ENCODE peak calls at places on chromosomes 5 and 9, in seven cellular contexts. Q is aorta, O is psoas muscle, D is IMR-90, K is esophagus squamous epithelium, L is heart right ventricle, A is heart left ventricle. W is an unnamed sample.
A peak's percentile ranks its signal among the peaks of the same experiment; 100 is the strongest.

GRCh38 chr5:62650197-62650596 is 71.6 kb downstream of the LRRC70 start:
- DNase-seq in Q (no peak), O (no peak), D (peak; percentile 4), K (no peak), L (no peak), A (no peak), W (no peak)

GRCh38 chr5:171192111-171192510 is 116.9 kb upstream of the TLX3 start:
- DNase-seq in Q (no peak), O (no peak), D (no peak), K (no peak), L (no peak), A (no peak), W (no peak)

GRCh38 chr5:173984218-173984617 is 4.8 kb upstream of the C5orf47 start:
- DNase-seq in Q (no peak), O (no peak), D (peak; percentile 28), K (no peak), L (no peak), A (no peak), W (no peak)

GRCh38 chr5:71587709-71588532 is 781 bp downstream of the MCCC2 start:
- DNase-seq in Q (no peak), O (no peak), D (no peak), K (no peak), L (no peak), A (no peak), W (no peak)

GRCh38 chr5:40052812-40053211 is 626.9 kb upstream of the PTGER4 start:
- DNase-seq in Q (no peak), O (no peak), D (no peak), K (no peak), L (no peak), A (no peak), W (no peak)

GRCh38 chr5:93192683-93193082 is 388.3 kb downstream of the NR2F1-AS1 start:
- DNase-seq in Q (no peak), O (no peak), D (no peak), K (no peak), L (no peak), A (no peak), W (no peak)

GRCh38 chr5:61275841-61276240 is 56.2 kb upstream of the ZSWIM6 start:
- DNase-seq in Q (peak; percentile 87), O (peak; percentile 58), D (peak; percentile 82), K (no peak), L (peak; percentile 41), A (peak; percentile 82), W (peak; percentile 85)

GRCh38 chr5:139451878-139452660 is 10.5 kb downstream of the ECSCR start:
- DNase-seq in Q (no peak), O (no peak), D (no peak), K (no peak), L (no peak), A (no peak), W (peak; percentile 11)

GRCh38 chr5:74736759-74737158 is 30.2 kb downstream of the GFM2 start:
- DNase-seq in Q (no peak), O (no peak), D (no peak), K (no peak), L (no peak), A (no peak), W (no peak)

GRCh38 chr9:123131993-123132392 is 98.5 kb downstream of the GPR21 start:
- DNase-seq in Q (no peak), O (no peak), D (no peak), K (no peak), L (no peak), A (no peak), W (no peak)

GRCh38 chr5:154117050-154117449 is 73.5 kb upstream of the GALNT10 start:
- DNase-seq in Q (no peak), O (no peak), D (no peak), K (no peak), L (no peak), A (no peak), W (no peak)

GRCh38 chr9:110502842-110503241 is 76.7 kb downstream of the SVEP1 start:
- DNase-seq in Q (no peak), O (no peak), D (peak; percentile 30), K (no peak), L (no peak), A (no peak), W (no peak)

GRCh38 chr5:175517824-175518450 is 39.6 kb downstream of the SFXN1 start:
- DNase-seq in Q (no peak), O (no peak), D (peak; percentile 95), K (no peak), L (no peak), A (no peak), W (no peak)

GRCh38 chr9:130701059-130702022 is 7.8 kb downstream of the EXOSC2 start:
- DNase-seq in Q (peak; percentile 87), O (peak; percentile 75), D (peak; percentile 88), K (no peak), L (peak; percentile 77), A (peak; percentile 83), W (peak; percentile 82)

GRCh38 chr5:88419931-88420330 is 151.3 kb upstream of the TMEM161B start:
- DNase-seq in Q (no peak), O (no peak), D (no peak), K (no peak), L (no peak), A (no peak), W (no peak)

GRCh38 chr9:38018964-38019602 is 49.9 kb downstream of the SHB start:
- DNase-seq in Q (no peak), O (no peak), D (peak; percentile 89), K (no peak), L (no peak), A (no peak), W (peak; percentile 67)

GRCh38 chr5:139058121-139058520 is 140.0 kb downstream of the SIL1 start:
- DNase-seq in Q (no peak), O (no peak), D (peak; percentile 58), K (no peak), L (no peak), A (no peak), W (no peak)

GRCh38 chr9:121561385-121562222 is 62.0 kb upstream of the GGTA1 start:
- DNase-seq in Q (no peak), O (no peak), D (no peak), K (no peak), L (no peak), A (no peak), W (no peak)

GRCh38 chr9:108188482-108188881 is 667.3 kb downstream of the ACTL7B start:
- DNase-seq in Q (no peak), O (no peak), D (no peak), K (no peak), L (no peak), A (no peak), W (no peak)

GRCh38 chr9:71761938-71762353 is 6.4 kb downstream of the CEMIP2 start:
- DNase-seq in Q (no peak), O (no peak), D (no peak), K (no peak), L (no peak), A (no peak), W (no peak)
- H3K4me1 ChIP-seq in Q (no peaks in the 10 kb centered on the region), O (peaks cover 54% of the 10 kb centered on the region), D (peaks cover 17% of the 10 kb centered on the region), K (peaks cover 18% of the 10 kb centered on the region), L (peaks cover 65% of the 10 kb centered on the region), A (peaks cover 36% of the 10 kb centered on the region), W (peaks cover 63% of the 10 kb centered on the region)

DNA sequence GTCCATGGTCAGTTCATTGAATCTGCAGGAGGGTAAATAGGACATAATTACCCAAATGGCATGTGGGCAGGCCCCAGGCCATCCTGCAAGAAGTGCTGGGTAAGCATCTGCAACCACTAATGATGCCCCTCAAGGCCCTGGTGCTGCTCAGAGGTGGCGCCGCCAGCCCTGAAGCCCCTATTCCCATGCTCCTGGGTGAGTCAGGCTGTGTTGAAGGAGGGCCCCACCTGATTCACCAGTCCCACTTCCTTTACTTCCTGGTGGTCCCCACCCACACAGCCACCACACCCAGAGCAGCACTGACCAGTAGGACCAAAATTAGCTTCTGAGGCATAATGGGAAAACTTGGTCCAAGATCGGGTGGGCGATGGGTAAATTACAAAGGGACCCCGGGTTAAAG is 120.4 kb upstream of the SPRY4 start:
- DNase-seq in Q (no peak), O (no peak), D (peak; percentile 48), K (no peak), L (no peak), A (no peak), W (no peak)
- H3K4me1 ChIP-seq in Q (no peaks in the 10 kb centered on the region), O (no peaks in the 10 kb centered on the region), D (peaks cover 16% of the 10 kb centered on the region), K (no peaks in the 10 kb centered on the region), L (peaks cover 33% of the 10 kb centered on the region), A (peaks cover 37% of the 10 kb centered on the region), W (peaks cover 6% of the 10 kb centered on the region)

GRCh38 chr5:14699159-14699558 is 34.6 kb downstream of the OTULIN start:
- DNase-seq in Q (no peak), O (no peak), D (no peak), K (no peak), L (no peak), A (no peak), W (no peak)

GRCh38 chr5:14701556-14701955 is 37.0 kb downstream of the OTULIN start:
- DNase-seq in Q (no peak), O (no peak), D (no peak), K (no peak), L (no peak), A (no peak), W (no peak)

GRCh38 chr5:14699807-14700400 is 35.4 kb downstream of the OTULIN start:
- DNase-seq in Q (no peak), O (no peak), D (no peak), K (no peak), L (no peak), A (no peak), W (no peak)

GRCh38 chr5:14700478-14701436 is 36.2 kb downstream of the OTULIN start:
- DNase-seq in Q (no peak), O (no peak), D (no peak), K (no peak), L (no peak), A (no peak), W (no peak)

DNA sequence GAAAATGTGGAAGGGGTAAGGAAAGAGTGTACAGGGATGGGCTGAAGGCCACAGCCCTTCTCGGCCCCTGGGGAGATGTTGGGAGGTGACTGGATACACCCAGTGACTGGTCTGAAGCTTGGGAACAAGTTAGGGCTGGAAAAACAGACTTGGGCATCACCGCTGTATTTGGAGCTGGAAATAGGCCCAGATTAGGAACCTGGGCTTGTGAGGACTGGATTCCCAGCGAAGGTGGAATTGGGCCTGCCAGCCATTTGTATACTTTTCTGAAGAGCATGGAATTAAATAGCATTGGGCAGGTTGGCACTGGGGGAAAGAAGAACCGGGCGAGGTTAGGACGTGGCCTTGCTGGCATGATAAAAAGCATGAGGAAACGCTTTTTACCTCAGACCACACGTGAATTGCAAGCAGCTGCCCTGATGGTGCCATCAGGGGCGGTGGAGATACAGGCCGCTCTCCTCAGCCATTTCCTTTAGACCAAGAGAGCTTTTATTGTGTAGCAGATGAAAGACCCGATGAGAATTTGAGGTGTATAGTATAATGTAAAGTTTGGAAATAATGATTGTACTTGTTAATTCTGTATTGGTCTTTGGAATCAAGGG is 37.8 kb downstream of the OTULIN start:
- DNase-seq in Q (no peak), O (no peak), D (no peak), K (no peak), L (no peak), A (no peak), W (no peak)
- H3K4me1 ChIP-seq in Q (peaks cover 4% of the 10 kb centered on the region), O (peaks cover 2% of the 10 kb centered on the region), D (peaks cover 7% of the 10 kb centered on the region), K (peaks cover 6% of the 10 kb centered on the region), L (peaks cover 61% of the 10 kb centered on the region), A (peaks cover 51% of the 10 kb centered on the region), W (peaks cover 3% of the 10 kb centered on the region)

DNA sequence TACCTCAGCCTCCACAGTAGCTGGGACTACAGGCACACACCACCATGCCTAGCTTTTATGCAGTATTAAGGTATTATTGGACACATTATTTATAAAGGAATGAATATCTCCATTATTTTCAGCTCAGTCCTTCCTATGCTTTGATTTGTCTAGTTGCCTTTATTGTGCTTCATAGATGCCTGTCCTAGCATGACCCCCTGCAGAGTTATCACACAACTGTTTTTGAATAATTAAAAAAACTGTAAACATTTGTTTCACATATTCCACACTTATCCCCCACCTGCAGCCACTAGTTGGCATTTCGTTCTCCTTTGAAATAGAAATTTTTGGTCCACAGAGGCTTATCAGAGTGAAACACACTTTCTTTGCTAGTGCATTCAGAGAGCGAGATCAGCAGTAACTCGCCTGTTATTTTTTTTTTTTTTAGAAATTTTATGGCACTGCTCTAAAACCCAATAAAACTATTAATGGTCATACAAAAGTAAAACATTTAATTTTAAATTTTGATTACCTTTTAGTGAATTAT is 151.8 kb upstream of the RASA1 start:
- DNase-seq in Q (no peak), O (no peak), D (no peak), K (no peak), L (no peak), A (no peak), W (no peak)
- H3K4me1 ChIP-seq in Q (peaks cover 4% of the 10 kb centered on the region), O (no peaks in the 10 kb centered on the region), D (peaks cover 7% of the 10 kb centered on the region), K (no peaks in the 10 kb centered on the region), L (peaks cover 6% of the 10 kb centered on the region), A (no peaks in the 10 kb centered on the region), W (no peaks in the 10 kb centered on the region)

W was measured in upper lobe of right lung.